ENCODE peak calls at places on chromosomes 4 and X, in four cellular contexts. N, B, E and P are unnamed samples.

GRCh38 chr4:150032541-150032940 is 45.7 kb upstream of the DCLK2 start:
- ATAC-seq in B (no peak), E (no peak), N (no peak), P (no peak)

GRCh38 chr4:85686398-85686797 is 211.4 kb downstream of the ARHGAP24 start:
- ATAC-seq in B (no peak), E (peak), N (no peak), P (no peak)

GRCh38 chr4:52935317-52935716 is 73.2 kb downstream of the RASL11B start:
- ATAC-seq in N (no peak), B (no peak), E (no peak), P (no peak)

GRCh38 chr4:184668511-184669114 is 19.1 kb downstream of the PRIMPOL start:
- ATAC-seq in E (no peak), N (peak), B (peak), P (no peak)

GRCh38 chr4:15202481-15202880 is 200.2 kb downstream of the CPEB2 start:
- ATAC-seq in E (no peak), N (no peak), B (no peak), P (no peak)

GRCh38 chr4:3368841-3369760 is 72.7 kb upstream of the HGFAC start:
- ATAC-seq in N (no peak), B (no peak), E (no peak), P (no peak)

GRCh38 chr4:1815997-1816860 is 23.1 kb downstream of the FGFR3 start:
- ATAC-seq in E (no peak), N (no peak), B (no peak), P (no peak)

GRCh38 chr4:39256436-39256835 is 74.1 kb downstream of the WDR19 start:
- ATAC-seq in E (no peak), B (no peak), N (no peak), P (no peak)

GRCh38 chrX:53284684-53285447 is 3.5 kb upstream of the IQSEC2 start:
- ATAC-seq in B (peak), E (peak), N (peak), P (peak)

GRCh38 chr4:186723207-186724047 is at the start of gene FAT1:
- ATAC-seq in N (no peak), B (no peak), E (no peak), P (no peak)

GRCh38 chr4:78345237-78345636 is 206.3 kb upstream of the ANXA3 start:
- ATAC-seq in N (no peak), E (no peak), B (no peak), P (no peak)

GRCh38 chr4:183327827-183328226 is 5.6 kb upstream of the CLDN24 start:
- ATAC-seq in B (no peak), E (no peak), N (no peak), P (no peak)

GRCh38 chr4:141078871-141079270 is 54.4 kb downstream of the RNF150 start:
- ATAC-seq in N (no peak), B (no peak), E (no peak), P (no peak)

GRCh38 chr4:114857831-114858230 is 255.6 kb downstream of the NDST4 start:
- ATAC-seq in B (no peak), N (no peak), E (no peak), P (no peak)

GRCh38 chrX:124212622-124213021 is 119.8 kb upstream of the TEX13D start:
- ATAC-seq in E (no peak), B (peak), N (peak), P (no peak)

GRCh38 chr4:168648494-168648893 is 151.6 kb downstream of the PALLD start:
- ATAC-seq in B (no peak), E (no peak), N (no peak), P (no peak)

GRCh38 chrX:65588795-65589194 is 54.2 kb upstream of the LAS1L start:
- ATAC-seq in B (no peak), E (no peak), N (no peak), P (no peak)

GRCh38 chr4:106063009-106063408 is 167.7 kb downstream of the NPNT start:
- ATAC-seq in N (no peak), B (no peak), E (no peak), P (no peak)

GRCh38 chr4:140271553-140271952 is 101.9 kb upstream of the SCOC start:
- ATAC-seq in B (no peak), N (no peak), E (no peak), P (no peak)

GRCh38 chr4:85979276-85979675 is 380.6 kb downstream of the MAPK10 start:
- ATAC-seq in B (no peak), E (no peak), N (no peak), P (peak)